ENCODE peak calls at places on chromosome 20, in six cellular contexts. One of them, this sample, is unnamed.

GRCh38 chr20:38057351-38057972 is 23.9 kb downstream of the RPRD1B start:
- DNase-seq in endodermal cell: peak
- DNase-seq in heart left ventricle: peak
- DNase-seq in A549: peak
- DNase-seq in CD8-positive, alpha-beta T cell: peak
- DNase-seq in fibroblast of pulmonary artery: peak
- DNase-seq in this sample: peak

GRCh38 chr20:57573176-57573575 is 12.3 kb downstream of the PCK1 start:
- DNase-seq in endodermal cell: peak
- DNase-seq in heart left ventricle: no peak
- DNase-seq in A549: no peak
- DNase-seq in CD8-positive, alpha-beta T cell: no peak
- DNase-seq in fibroblast of pulmonary artery: no peak
- DNase-seq in this sample: no peak

GRCh38 chr20:48945840-48946514 is 24.5 kb downstream of the ARFGEF2 start:
- DNase-seq in endodermal cell: no peak
- DNase-seq in heart left ventricle: no peak
- DNase-seq in A549: no peak
- DNase-seq in CD8-positive, alpha-beta T cell: no peak
- DNase-seq in fibroblast of pulmonary artery: peak
- DNase-seq in this sample: peak

GRCh38 chr20:10577648-10578047 is 96.2 kb downstream of the JAG1 start:
- DNase-seq in endodermal cell: no peak
- DNase-seq in heart left ventricle: no peak
- DNase-seq in A549: no peak
- DNase-seq in CD8-positive, alpha-beta T cell: no peak
- DNase-seq in fibroblast of pulmonary artery: no peak
- DNase-seq in this sample: no peak

GRCh38 chr20:13464702-13465101 is 174.0 kb downstream of the TASP1 start:
- DNase-seq in endodermal cell: no peak
- DNase-seq in heart left ventricle: no peak
- DNase-seq in A549: no peak
- DNase-seq in CD8-positive, alpha-beta T cell: no peak
- DNase-seq in fibroblast of pulmonary artery: no peak
- DNase-seq in this sample: peak

GRCh38 chr20:19850190-19850533 is 92.1 kb downstream of the RIN2 start:
- DNase-seq in endodermal cell: no peak
- DNase-seq in heart left ventricle: peak
- DNase-seq in A549: no peak
- DNase-seq in CD8-positive, alpha-beta T cell: no peak
- DNase-seq in fibroblast of pulmonary artery: peak
- DNase-seq in this sample: no peak

GRCh38 chr20:35284992-35285805 is 627 bp upstream of the EIF6 start:
- DNase-seq in endodermal cell: no peak
- DNase-seq in heart left ventricle: no peak
- DNase-seq in A549: no peak
- DNase-seq in CD8-positive, alpha-beta T cell: no peak
- DNase-seq in fibroblast of pulmonary artery: no peak
- DNase-seq in this sample: no peak

GRCh38 chr20:32672315-32672981 is 1.3 kb downstream of the C20orf203 start:
- DNase-seq in endodermal cell: no peak
- DNase-seq in heart left ventricle: no peak
- DNase-seq in A549: no peak
- DNase-seq in CD8-positive, alpha-beta T cell: no peak
- DNase-seq in fibroblast of pulmonary artery: no peak
- DNase-seq in this sample: no peak

GRCh38 chr20:38658879-38659612 is 57.4 kb downstream of the ARHGAP40 start:
- DNase-seq in endodermal cell: peak
- DNase-seq in heart left ventricle: no peak
- DNase-seq in A549: peak
- DNase-seq in CD8-positive, alpha-beta T cell: no peak
- DNase-seq in fibroblast of pulmonary artery: peak
- DNase-seq in this sample: no peak

GRCh38 chr20:5510446-5510845 is 193.7 kb upstream of the PROKR2 start:
- DNase-seq in endodermal cell: peak
- DNase-seq in heart left ventricle: no peak
- DNase-seq in A549: no peak
- DNase-seq in CD8-positive, alpha-beta T cell: no peak
- DNase-seq in fibroblast of pulmonary artery: peak
- DNase-seq in this sample: peak

GRCh38 chr20:59640267-59640666 is 35.9 kb downstream of the PHACTR3 start:
- DNase-seq in endodermal cell: no peak
- DNase-seq in heart left ventricle: no peak
- DNase-seq in A549: no peak
- DNase-seq in CD8-positive, alpha-beta T cell: no peak
- DNase-seq in fibroblast of pulmonary artery: no peak
- DNase-seq in this sample: no peak

GRCh38 chr20:50221501-50222323 is 31.1 kb downstream of the CEBPB start:
- DNase-seq in endodermal cell: no peak
- DNase-seq in heart left ventricle: no peak
- DNase-seq in A549: no peak
- DNase-seq in CD8-positive, alpha-beta T cell: no peak
- DNase-seq in fibroblast of pulmonary artery: peak
- DNase-seq in this sample: peak

GRCh38 chr20:36591854-36592641 is 13.5 kb upstream of the RAB5IF start:
- DNase-seq in endodermal cell: peak
- DNase-seq in heart left ventricle: no peak
- DNase-seq in A549: no peak
- DNase-seq in CD8-positive, alpha-beta T cell: no peak
- DNase-seq in fibroblast of pulmonary artery: peak
- DNase-seq in this sample: peak

GRCh38 chr20:4160761-4161305 is 145.5 kb upstream of the RNF24 start:
- DNase-seq in endodermal cell: peak
- DNase-seq in heart left ventricle: peak
- DNase-seq in A549: no peak
- DNase-seq in CD8-positive, alpha-beta T cell: no peak
- DNase-seq in fibroblast of pulmonary artery: no peak
- DNase-seq in this sample: no peak

GRCh38 chr20:32621071-32621913 is 36.2 kb upstream of the NOL4L start:
- DNase-seq in endodermal cell: peak
- DNase-seq in heart left ventricle: no peak
- DNase-seq in A549: no peak
- DNase-seq in CD8-positive, alpha-beta T cell: no peak
- DNase-seq in fibroblast of pulmonary artery: no peak
- DNase-seq in this sample: no peak

GRCh38 chr20:31711416-31712111 is 11.1 kb downstream of the BCL2L1 start:
- DNase-seq in endodermal cell: no peak
- DNase-seq in heart left ventricle: no peak
- DNase-seq in A549: no peak
- DNase-seq in CD8-positive, alpha-beta T cell: no peak
- DNase-seq in fibroblast of pulmonary artery: no peak
- DNase-seq in this sample: no peak

GRCh38 chr20:24664266-24664986 is 195.0 kb downstream of the SYNDIG1 start:
- DNase-seq in endodermal cell: no peak
- DNase-seq in heart left ventricle: no peak
- DNase-seq in A549: no peak
- DNase-seq in CD8-positive, alpha-beta T cell: no peak
- DNase-seq in fibroblast of pulmonary artery: no peak
- DNase-seq in this sample: no peak

GRCh38 chr20:62365814-62366369 is 1.2 kb downstream of the LAMA5 start:
- DNase-seq in endodermal cell: peak
- DNase-seq in heart left ventricle: peak
- DNase-seq in A549: no peak
- DNase-seq in CD8-positive, alpha-beta T cell: no peak
- DNase-seq in fibroblast of pulmonary artery: no peak
- DNase-seq in this sample: no peak

GRCh38 chr20:60086936-60087562 is 128.8 kb downstream of the CDH26 start:
- DNase-seq in endodermal cell: no peak
- DNase-seq in heart left ventricle: no peak
- DNase-seq in A549: no peak
- DNase-seq in CD8-positive, alpha-beta T cell: no peak
- DNase-seq in fibroblast of pulmonary artery: no peak
- DNase-seq in this sample: peak

GRCh38 chr20:38635721-38636285 is 34.2 kb downstream of the ARHGAP40 start:
- DNase-seq in endodermal cell: no peak
- DNase-seq in heart left ventricle: no peak
- DNase-seq in A549: no peak
- DNase-seq in CD8-positive, alpha-beta T cell: no peak
- DNase-seq in fibroblast of pulmonary artery: peak
- DNase-seq in this sample: no peak

GRCh38 chr20:64106435-64106961 is 867 bp downstream of the NPBWR2 start:
- DNase-seq in endodermal cell: peak
- DNase-seq in heart left ventricle: peak
- DNase-seq in A549: no peak
- DNase-seq in CD8-positive, alpha-beta T cell: no peak
- DNase-seq in fibroblast of pulmonary artery: no peak
- DNase-seq in this sample: no peak

GRCh38 chr20:11740975-11741374 is 176.7 kb upstream of the BTBD3 start:
- DNase-seq in endodermal cell: no peak
- DNase-seq in heart left ventricle: no peak
- DNase-seq in A549: no peak
- DNase-seq in CD8-positive, alpha-beta T cell: no peak
- DNase-seq in fibroblast of pulmonary artery: no peak
- DNase-seq in this sample: no peak
- TF ChIP-seq CTCF in endodermal cell: no peak
- TF ChIP-seq CTCF in heart left ventricle: no peak
- TF ChIP-seq CTCF in A549: no peak
- TF ChIP-seq CTCF in CD8-positive, alpha-beta T cell: no peak
- TF ChIP-seq CTCF in fibroblast of pulmonary artery: no peak
- TF ChIP-seq CTCF in this sample: no peak

DNA sequence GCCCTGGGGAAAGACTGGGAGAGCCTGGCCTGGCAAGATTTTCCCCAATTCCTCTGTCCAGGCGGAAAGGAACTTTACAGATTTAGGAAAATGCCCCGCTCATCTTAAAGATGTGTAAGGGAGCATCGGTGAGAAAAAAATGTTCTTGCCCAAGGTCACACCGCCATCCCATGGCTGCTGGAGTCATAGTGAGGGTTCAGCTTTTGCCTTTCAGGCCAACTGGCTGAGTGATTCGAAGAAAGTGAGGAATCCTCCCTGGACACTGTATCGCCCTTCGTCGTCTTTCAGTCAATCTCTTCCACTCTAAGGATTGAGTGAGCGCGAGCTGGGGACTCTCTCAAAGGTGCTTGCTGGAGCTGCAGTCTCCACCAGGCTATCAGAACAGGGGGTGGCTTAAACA is 1.4 kb downstream of the WFDC2 start:
- DNase-seq in endodermal cell: peak
- DNase-seq in heart left ventricle: no peak
- DNase-seq in A549: no peak
- DNase-seq in CD8-positive, alpha-beta T cell: no peak
- DNase-seq in fibroblast of pulmonary artery: peak
- DNase-seq in this sample: no peak
- H3K4me3 ChIP-seq in endodermal cell: peak
- H3K4me3 ChIP-seq in heart left ventricle: peak
- H3K4me3 ChIP-seq in A549: peak
- H3K4me3 ChIP-seq in CD8-positive, alpha-beta T cell: peak
- H3K4me3 ChIP-seq in fibroblast of pulmonary artery: peak
- H3K4me3 ChIP-seq in this sample: peak

GRCh38 chr20:309306-309840 is 12.0 kb downstream of the ZCCHC3 start:
- DNase-seq in endodermal cell: no peak
- DNase-seq in heart left ventricle: no peak
- DNase-seq in A549: no peak
- DNase-seq in CD8-positive, alpha-beta T cell: no peak
- DNase-seq in fibroblast of pulmonary artery: peak
- DNase-seq in this sample: peak
- TF ChIP-seq CTCF in endodermal cell: no peak
- TF ChIP-seq CTCF in heart left ventricle: peak
- TF ChIP-seq CTCF in A549: no peak
- TF ChIP-seq CTCF in CD8-positive, alpha-beta T cell: no peak
- TF ChIP-seq CTCF in fibroblast of pulmonary artery: no peak
- TF ChIP-seq CTCF in this sample: no peak

DNA sequence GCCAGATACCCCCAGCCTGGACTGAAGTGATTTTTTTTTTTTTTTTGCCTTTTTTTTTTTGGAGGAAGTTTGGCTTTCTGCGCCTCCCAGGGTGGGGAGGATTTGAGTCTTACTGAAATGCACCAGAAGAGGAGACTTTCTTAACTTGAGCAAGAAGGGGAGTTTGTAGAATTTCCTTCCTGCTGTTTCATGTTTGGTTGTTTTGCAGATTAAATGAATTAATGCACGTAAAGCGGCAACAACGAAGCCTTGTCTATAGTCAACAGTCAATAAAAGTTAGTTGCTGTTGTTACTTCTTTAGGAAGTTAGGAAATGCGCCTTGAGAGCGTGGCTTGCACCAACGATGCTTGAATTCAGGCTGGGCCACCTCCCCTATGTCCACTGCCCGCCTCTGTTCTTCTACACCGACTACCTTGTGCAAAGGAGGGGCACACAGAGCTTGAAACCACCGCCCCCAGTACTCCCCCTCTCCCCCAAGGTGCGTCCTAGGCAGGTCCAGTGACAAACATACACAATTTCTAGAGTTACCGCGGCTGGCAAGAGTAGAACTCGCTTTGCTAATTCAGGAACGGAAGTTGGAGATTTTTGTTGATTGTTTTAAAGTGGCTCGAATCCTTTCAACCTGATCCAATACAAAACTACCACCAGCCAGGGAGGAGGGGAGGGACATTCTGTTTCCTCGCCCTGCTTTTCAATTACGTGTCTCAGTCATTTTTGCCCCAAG is 828 bp upstream of the CYP24A1 start:
- DNase-seq in endodermal cell: peak
- DNase-seq in heart left ventricle: no peak
- DNase-seq in A549: peak
- DNase-seq in CD8-positive, alpha-beta T cell: no peak
- DNase-seq in fibroblast of pulmonary artery: no peak
- DNase-seq in this sample: no peak
- H3K4me3 ChIP-seq in endodermal cell: peak
- H3K4me3 ChIP-seq in heart left ventricle: no peak
- H3K4me3 ChIP-seq in A549: peak
- H3K4me3 ChIP-seq in CD8-positive, alpha-beta T cell: peak
- H3K4me3 ChIP-seq in fibroblast of pulmonary artery: no peak
- H3K4me3 ChIP-seq in this sample: no peak

GRCh38 chr20:46253391-46253790 is 54.9 kb downstream of the CDH22 start:
- DNase-seq in endodermal cell: peak
- DNase-seq in heart left ventricle: no peak
- DNase-seq in A549: peak
- DNase-seq in CD8-positive, alpha-beta T cell: no peak
- DNase-seq in fibroblast of pulmonary artery: no peak
- DNase-seq in this sample: no peak
- TF ChIP-seq CTCF in endodermal cell: peak
- TF ChIP-seq CTCF in heart left ventricle: no peak
- TF ChIP-seq CTCF in A549: peak
- TF ChIP-seq CTCF in CD8-positive, alpha-beta T cell: no peak
- TF ChIP-seq CTCF in fibroblast of pulmonary artery: no peak
- TF ChIP-seq CTCF in this sample: no peak

This sample was measured in foreskin fibroblast.